ENCODE peak calls at places on chromosome 18, in four cellular contexts. M is HCT116, B is fibroblast of lung, H is K562. X is an unnamed sample.

GRCh38 chr18:31301201-31301655 is 16.7 kb upstream of the DSG1 start:
- DNase-seq in H (no peak), B (no peak), M (no peak), X (peak; percentile 37)

GRCh38 chr18:24992491-24992890 is 359.5 kb downstream of the ZNF521 start:
- DNase-seq in H (no peak), M (no peak), B (no peak), X (peak; percentile 23)

GRCh38 chr18:13612111-13612997 is 114.0 kb downstream of the FAM210A start:
- DNase-seq in B (no peak), H (no peak), M (no peak), X (no peak)

GRCh38 chr18:51134721-51135120 is 62.8 kb downstream of the MEX3C start:
- DNase-seq in H (no peak), B (no peak), M (no peak), X (no peak)

GRCh38 chr18:58097127-58097906 is 53.3 kb downstream of the NEDD4L start:
- DNase-seq in B (no peak), H (no peak), M (no peak), X (no peak)

GRCh38 chr18:8630546-8630945 is 21.3 kb downstream of the RAB12 start:
- DNase-seq in M (no peak), H (no peak), B (no peak), X (no peak)

GRCh38 chr18:3985664-3986063 is 469.4 kb downstream of the DLGAP1 start:
- DNase-seq in B (peak; percentile 92), M (no peak), H (no peak), X (peak; percentile 85)

GRCh38 chr18:35577045-35577848 is 4.3 kb upstream of the GALNT1 start:
- DNase-seq in M (no peak), H (no peak), B (no peak), X (peak; percentile 14)

GRCh38 chr18:54822872-54823845 is 5.1 kb upstream of the RAB27B start:
- DNase-seq in M (peak; percentile 34), B (peak; percentile 93), H (peak; percentile 14), X (peak; percentile 94)

GRCh38 chr18:50594931-50595330 is 35.0 kb downstream of the MAPK4 start:
- DNase-seq in M (no peak), B (peak; percentile 3), H (no peak), X (peak; percentile 66)

GRCh38 chr18:71808576-71808975 is 735.6 kb downstream of the CBLN2 start:
- DNase-seq in M (no peak), B (no peak), H (no peak), X (no peak)

GRCh38 chr18:22789600-22789999 is 143.5 kb upstream of the RBBP8 start:
- DNase-seq in M (no peak), H (no peak), B (no peak), X (no peak)

DNA sequence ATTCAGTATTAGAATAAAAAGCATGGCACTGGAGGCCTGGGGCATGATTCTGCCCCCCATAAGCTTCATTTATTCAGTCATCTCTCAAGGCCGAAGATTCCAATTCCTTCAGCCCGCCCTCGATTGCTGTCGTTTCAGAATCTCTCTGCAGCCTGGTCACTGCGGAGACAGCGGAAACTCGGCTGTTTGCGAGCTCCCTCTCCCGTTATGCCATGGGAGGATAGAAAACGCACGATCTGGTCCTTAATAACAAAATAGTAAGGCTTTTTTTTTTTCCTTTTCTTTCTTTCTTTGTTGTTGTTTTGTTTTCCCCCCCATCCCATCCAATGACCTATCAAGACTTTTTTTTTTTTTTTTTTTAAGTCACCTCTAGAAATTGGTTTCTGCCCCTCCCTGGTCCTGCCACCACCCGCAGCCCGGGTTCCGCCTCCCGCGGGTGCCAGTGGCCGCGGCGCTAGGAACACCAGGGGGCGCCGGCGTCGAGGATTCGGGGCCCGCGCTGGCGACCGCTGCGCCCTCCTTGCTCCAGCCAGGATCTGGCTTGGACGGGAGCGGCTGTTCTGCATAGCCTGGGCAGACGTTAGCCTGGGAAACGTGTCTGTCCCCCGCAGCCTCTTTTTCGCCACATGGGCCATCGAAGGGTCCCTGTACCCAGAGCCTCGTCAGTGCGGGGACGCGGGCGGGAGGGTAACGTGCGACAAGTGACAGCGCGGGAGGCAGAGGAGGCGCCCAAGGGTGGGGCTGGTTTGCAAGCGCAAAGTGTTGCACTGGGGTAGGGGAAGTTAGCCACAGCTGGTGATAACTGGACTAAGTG is 10.0 kb downstream of the CPLX4 start:
- DNase-seq in M (peak; percentile 43), B (peak; percentile 62), H (peak; percentile 67), X (peak; percentile 54)
- H3K27me3 ChIP-seq in M (no peaks in the 10 kb centered on the region), B (peaks cover 30% of the 10 kb centered on the region), H (peaks cover 3% of the 10 kb centered on the region), X (no peaks in the 10 kb centered on the region)

DNA sequence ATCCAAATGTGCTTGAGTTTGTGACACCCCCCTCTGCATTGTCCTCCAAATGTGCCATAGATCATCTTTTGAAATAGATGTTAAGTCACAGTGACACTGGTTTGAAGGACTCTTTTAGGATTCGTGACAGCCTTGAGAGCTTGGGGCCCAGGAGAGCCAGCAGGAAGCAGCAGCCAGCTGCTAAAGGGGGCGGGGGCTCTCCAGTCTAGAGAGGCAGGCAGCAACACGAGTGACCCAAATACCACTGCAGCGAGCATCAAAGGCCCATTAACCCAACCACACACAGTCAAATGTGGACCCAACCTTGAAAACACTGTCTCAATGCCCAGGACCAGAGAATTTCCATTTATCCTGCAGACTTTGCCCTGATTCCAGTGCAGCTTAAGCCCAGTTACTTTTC is 75.6 kb downstream of the ZBTB7C start:
- DNase-seq in B (no peak), M (no peak), H (no peak), X (no peak)
- TF ChIP-seq EZH2 in B (no peak), M (no peak), H (no peak), X (no peak)

DNA sequence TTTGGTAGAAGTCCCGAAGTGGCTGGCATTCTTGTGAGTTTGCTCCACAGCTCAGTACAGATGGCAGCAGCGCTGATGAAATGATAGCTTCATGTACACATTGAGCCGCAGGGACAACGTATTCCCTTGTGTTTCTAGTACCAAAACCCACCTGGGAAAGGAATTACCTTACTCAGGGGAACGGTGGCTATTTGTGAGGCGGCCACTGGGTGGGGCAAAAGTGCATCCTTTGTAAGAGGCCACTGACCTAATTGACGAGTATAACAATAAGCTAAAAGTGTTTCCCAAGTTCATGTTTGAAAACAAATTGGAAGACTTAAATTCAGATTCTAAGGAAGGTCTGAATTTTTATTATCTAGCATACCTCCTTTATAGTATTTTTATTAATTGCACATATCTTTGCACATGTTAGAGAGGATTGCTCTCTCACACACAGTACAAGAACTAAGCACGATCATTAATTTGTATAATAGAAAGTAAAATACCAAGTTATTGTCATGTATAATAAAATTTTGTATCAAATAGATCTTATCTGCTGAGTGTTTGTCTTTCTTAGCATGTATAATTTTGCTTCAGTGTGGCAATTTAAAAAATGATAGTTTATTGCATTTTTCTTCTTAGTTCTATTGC is 25.3 kb upstream of the CDH7 start:
- DNase-seq in H (no peak), M (no peak), B (no peak), X (no peak)
- TF ChIP-seq CTCF in H (no peak), M (no peak), B (no peak), X (peak; percentile 18)

GRCh38 chr18:78766651-78767533 is 212.7 kb upstream of the SALL3 start:
- DNase-seq in H (no peak), M (no peak), B (no peak), X (no peak)
- H3K27me3 ChIP-seq in H (peaks cover 5% of the 10 kb centered on the region), M (no peaks in the 10 kb centered on the region), B (no peaks in the 10 kb centered on the region), X (no peaks in the 10 kb centered on the region)

DNA sequence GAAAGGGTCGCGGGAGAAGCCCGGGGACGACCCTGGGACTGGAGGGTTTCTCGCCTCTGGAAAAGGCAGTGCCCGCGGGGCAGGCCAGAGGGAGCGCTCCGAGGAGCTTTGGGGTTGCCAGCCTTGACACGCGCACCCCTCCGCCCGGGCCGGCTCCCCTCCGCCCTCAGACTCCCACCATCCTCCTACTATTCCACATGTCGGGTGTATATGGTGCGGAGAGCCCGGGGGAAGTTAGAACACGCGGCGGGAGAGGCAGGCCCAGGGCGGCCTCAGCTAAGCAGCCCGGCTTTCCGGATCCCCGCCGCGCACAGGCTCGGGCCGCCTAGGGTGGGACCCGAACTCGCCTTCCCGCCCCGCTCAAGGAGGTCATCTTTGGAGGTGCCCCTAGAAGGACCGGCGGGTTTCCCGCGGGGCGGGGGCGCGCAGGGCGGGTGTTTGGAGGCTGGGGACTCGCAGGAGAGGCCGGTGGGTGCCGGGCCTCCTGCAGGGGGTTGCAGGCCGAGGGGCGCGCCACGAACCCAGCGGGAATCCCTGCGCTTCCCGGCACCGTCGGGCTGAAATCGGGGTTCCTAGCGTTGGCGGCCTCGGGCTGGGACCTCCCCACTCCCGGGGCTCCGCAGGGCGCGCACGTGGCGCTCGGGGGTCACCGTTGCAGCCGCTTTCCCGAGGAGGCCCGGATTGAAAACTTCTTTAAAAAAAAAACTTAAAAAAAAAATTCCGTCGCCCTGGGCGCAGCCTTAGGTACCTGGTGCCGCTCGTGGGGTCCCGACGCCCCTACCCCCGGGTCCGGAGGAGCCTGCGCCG is 3.7 kb downstream of the NFATC1 start:
- DNase-seq in H (no peak), B (no peak), M (no peak), X (no peak)
- TF ChIP-seq EZH2 in H (no peak), B (no peak), M (no peak), X (no peak)

GRCh38 chr18:79317718-79318117 is 78.0 kb upstream of the NFATC1 start:
- DNase-seq in H (no peak), M (no peak), B (no peak), X (no peak)
- TF ChIP-seq CTCF in H (no peak), M (no peak), B (no peak), X (no peak)

DNA sequence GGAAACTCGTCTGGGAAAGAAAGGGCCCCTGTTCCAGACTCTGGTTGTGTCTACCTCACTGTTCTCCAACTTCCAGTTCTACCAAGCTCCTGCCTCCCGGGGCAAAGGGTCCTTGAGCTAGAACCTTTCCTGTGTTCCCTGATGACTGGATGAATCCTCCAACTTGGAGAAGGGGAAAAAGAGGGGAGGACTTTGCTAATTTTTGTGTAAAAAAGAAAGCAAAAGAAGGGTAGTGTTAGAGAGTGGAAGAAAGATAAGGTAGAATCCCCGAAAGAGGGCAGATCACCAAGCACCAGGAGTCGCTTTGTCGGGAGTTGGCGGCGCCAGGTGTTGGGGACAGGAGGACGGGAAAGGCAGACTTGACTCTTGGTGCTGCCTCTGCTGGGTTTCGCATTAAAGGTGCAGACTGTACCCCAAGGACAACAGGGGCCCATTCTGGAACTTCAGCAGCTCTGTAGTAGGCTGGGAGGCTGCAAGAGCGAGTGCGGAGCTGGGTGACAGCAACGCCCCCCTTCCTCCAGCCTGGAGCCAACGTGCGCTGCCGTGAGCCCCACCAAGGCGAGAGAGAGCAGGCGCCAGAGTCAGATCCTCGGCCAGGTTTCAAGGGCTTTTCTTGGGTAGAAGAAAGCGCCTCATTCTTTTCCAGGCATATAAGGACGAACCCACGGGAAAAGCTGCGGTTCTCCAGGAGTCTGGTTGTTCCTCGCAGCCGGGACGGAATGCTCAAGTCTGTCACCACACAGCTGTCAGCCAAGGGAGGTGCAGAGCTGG is 1.7 kb downstream of the DOK6 start:
- DNase-seq in B (peak; percentile 3), M (no peak), H (no peak), X (no peak)
- H3K27me3 ChIP-seq in B (no peaks in the 10 kb centered on the region), M (no peaks in the 10 kb centered on the region), H (no peaks in the 10 kb centered on the region), X (peaks cover 34% of the 10 kb centered on the region)

X was measured in mammary epithelial cell.